ENCODE peak calls at places on chromosomes 3 and 15, in eight cellular contexts. One of them, this sample, is unnamed. For H3K4me1, the result is how much of the 10 kb centered on the place peaks cover.

GRCh38 chr3:135513106-135514063 is 452.1 kb upstream of the PPP2R3A start:
- DNase-seq in adrenal gland: peak
- DNase-seq in CD8-positive, alpha-beta T cell: no peak
- DNase-seq in tibial artery: no peak
- DNase-seq in endodermal cell: peak
- DNase-seq in HCT116: peak
- DNase-seq in kidney: no peak
- DNase-seq in spleen: no peak
- DNase-seq in this sample: no peak

GRCh38 chr3:128201158-128201755 is 48.0 kb downstream of the EEFSEC start:
- DNase-seq in HCT116: no peak
- DNase-seq in endodermal cell: no peak
- DNase-seq in tibial artery: no peak
- DNase-seq in kidney: no peak
- DNase-seq in CD8-positive, alpha-beta T cell: no peak
- DNase-seq in adrenal gland: no peak
- DNase-seq in spleen: no peak
- DNase-seq in this sample: no peak

GRCh38 chr15:89888214-89888804 is 5.5 kb downstream of the AP3S2 start:
- DNase-seq in adrenal gland: peak
- DNase-seq in spleen: no peak
- DNase-seq in tibial artery: no peak
- DNase-seq in CD8-positive, alpha-beta T cell: no peak
- DNase-seq in HCT116: peak
- DNase-seq in kidney: no peak
- DNase-seq in endodermal cell: peak
- DNase-seq in this sample: no peak

GRCh38 chr3:56408761-56409196 is 59.5 kb downstream of the ERC2 start:
- DNase-seq in endodermal cell: peak
- DNase-seq in kidney: peak
- DNase-seq in CD8-positive, alpha-beta T cell: no peak
- DNase-seq in adrenal gland: no peak
- DNase-seq in spleen: no peak
- DNase-seq in tibial artery: no peak
- DNase-seq in HCT116: no peak
- DNase-seq in this sample: no peak

GRCh38 chr3:52983336-52983807 is 62.5 kb downstream of the SFMBT1 start:
- DNase-seq in adrenal gland: no peak
- DNase-seq in spleen: no peak
- DNase-seq in endodermal cell: no peak
- DNase-seq in HCT116: no peak
- DNase-seq in tibial artery: no peak
- DNase-seq in kidney: no peak
- DNase-seq in CD8-positive, alpha-beta T cell: peak
- DNase-seq in this sample: no peak

GRCh38 chr3:53030864-53031445 is 14.9 kb downstream of the SFMBT1 start:
- DNase-seq in HCT116: no peak
- DNase-seq in CD8-positive, alpha-beta T cell: peak
- DNase-seq in spleen: no peak
- DNase-seq in endodermal cell: no peak
- DNase-seq in adrenal gland: no peak
- DNase-seq in tibial artery: no peak
- DNase-seq in kidney: no peak
- DNase-seq in this sample: no peak

GRCh38 chr3:21274000-21274671 is 476.9 kb downstream of the ZNF385D start:
- DNase-seq in endodermal cell: no peak
- DNase-seq in HCT116: no peak
- DNase-seq in adrenal gland: no peak
- DNase-seq in kidney: no peak
- DNase-seq in spleen: no peak
- DNase-seq in tibial artery: no peak
- DNase-seq in CD8-positive, alpha-beta T cell: no peak
- DNase-seq in this sample: no peak

GRCh38 chr15:66253643-66254363 is at the start of gene MEGF11:
- DNase-seq in spleen: no peak
- DNase-seq in tibial artery: no peak
- DNase-seq in CD8-positive, alpha-beta T cell: no peak
- DNase-seq in HCT116: no peak
- DNase-seq in endodermal cell: no peak
- DNase-seq in kidney: no peak
- DNase-seq in adrenal gland: peak
- DNase-seq in this sample: no peak

DNA sequence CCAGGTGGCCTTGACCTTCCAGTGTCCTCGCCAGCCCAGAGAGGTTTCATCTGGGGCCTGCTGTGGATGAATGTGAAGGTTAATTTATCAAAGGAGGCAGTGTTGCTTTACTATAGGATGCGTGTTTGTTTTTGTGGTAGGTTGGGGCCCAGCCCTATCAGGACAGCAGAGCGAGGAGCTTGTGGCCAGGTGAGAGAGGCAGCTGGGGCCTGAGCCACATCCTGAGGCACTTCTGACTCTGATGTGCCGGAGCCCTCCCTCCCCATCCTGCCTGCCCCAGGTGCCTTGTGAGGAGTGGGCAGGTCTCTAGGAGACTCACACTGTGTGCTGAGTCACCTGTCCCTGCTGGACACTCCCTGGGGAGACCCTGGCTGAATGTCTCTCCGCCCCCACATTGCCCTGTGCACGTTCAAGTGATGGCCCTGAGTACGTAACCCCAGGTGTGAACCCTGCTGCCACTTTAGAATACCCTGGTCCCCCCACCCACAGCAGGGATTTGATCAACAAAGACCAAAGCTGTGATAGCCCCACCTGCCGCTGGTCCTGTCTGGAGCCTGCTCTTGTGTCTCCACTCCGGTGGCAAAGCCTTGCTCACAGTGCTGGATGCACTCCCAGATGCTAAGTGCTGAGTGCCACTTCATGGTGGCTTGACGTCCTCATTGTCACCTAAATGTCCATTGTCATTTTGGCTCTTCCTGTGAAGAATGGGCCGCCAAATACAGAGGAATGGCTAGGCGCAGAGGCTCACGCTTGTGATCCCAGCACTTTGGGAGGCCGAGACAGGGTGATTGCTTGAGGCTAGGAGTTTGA is 16.0 kb downstream of the FBLN2 start:
- DNase-seq in HCT116: no peak
- DNase-seq in kidney: no peak
- DNase-seq in tibial artery: no peak
- DNase-seq in CD8-positive, alpha-beta T cell: no peak
- DNase-seq in spleen: peak
- DNase-seq in endodermal cell: peak
- DNase-seq in adrenal gland: no peak
- DNase-seq in this sample: no peak
- H3K27ac ChIP-seq in HCT116: no peak
- H3K27ac ChIP-seq in kidney: no peak
- H3K27ac ChIP-seq in tibial artery: no peak
- H3K27ac ChIP-seq in CD8-positive, alpha-beta T cell: no peak
- H3K27ac ChIP-seq in spleen: no peak
- H3K27ac ChIP-seq in endodermal cell: no peak
- H3K27ac ChIP-seq in adrenal gland: no peak
- H3K27ac ChIP-seq in this sample: no peak

GRCh38 chr3:157499342-157499963 is 3.8 kb downstream of the VEPH1 start:
- DNase-seq in CD8-positive, alpha-beta T cell: no peak
- DNase-seq in HCT116: peak
- DNase-seq in adrenal gland: peak
- DNase-seq in endodermal cell: peak
- DNase-seq in tibial artery: no peak
- DNase-seq in kidney: peak
- DNase-seq in spleen: peak
- DNase-seq in this sample: no peak
- TF ChIP-seq CTCF in CD8-positive, alpha-beta T cell: no peak
- TF ChIP-seq CTCF in HCT116: peak
- TF ChIP-seq CTCF in adrenal gland: no peak
- TF ChIP-seq CTCF in endodermal cell: peak
- TF ChIP-seq CTCF in tibial artery: no peak
- TF ChIP-seq CTCF in kidney: no peak
- TF ChIP-seq CTCF in spleen: no peak
- TF ChIP-seq CTCF in this sample: no peak

DNA sequence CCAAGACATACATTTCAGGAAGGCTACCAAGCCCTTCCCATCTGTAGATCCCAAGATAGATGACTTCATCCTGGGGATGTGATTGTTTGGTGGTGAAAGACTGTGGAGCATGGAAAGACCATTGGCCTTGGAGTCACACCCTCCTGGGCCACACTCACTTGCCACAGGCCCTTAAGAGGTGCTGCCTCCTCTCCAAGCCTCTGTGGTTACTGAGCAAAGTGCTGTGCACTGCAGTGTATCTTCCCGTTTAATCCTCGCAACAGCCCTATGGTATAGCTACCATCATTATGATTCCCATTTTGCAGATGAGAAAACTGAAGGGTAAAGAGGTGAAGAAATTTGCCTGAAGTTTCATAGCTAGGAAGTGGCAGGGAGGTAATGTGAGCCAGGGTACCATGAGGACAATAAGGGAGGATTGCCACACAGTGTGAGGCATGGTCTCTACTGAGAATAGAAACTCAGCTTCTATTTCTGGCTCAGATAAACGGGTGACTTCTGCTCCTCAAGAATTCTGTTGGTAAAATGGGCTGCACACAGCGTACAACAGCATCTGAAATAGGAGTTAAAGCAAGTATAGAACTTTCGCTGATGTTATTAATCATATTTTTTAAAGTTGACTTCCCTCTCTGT is 23.9 kb upstream of the RHO start:
- DNase-seq in tibial artery: no peak
- DNase-seq in kidney: no peak
- DNase-seq in endodermal cell: no peak
- DNase-seq in spleen: no peak
- DNase-seq in CD8-positive, alpha-beta T cell: no peak
- DNase-seq in HCT116: no peak
- DNase-seq in adrenal gland: no peak
- DNase-seq in this sample: no peak
- H3K4me1 ChIP-seq in tibial artery: under half
- H3K4me1 ChIP-seq in kidney: under half
- H3K4me1 ChIP-seq in endodermal cell: under half
- H3K4me1 ChIP-seq in spleen: under half
- H3K4me1 ChIP-seq in CD8-positive, alpha-beta T cell: under half
- H3K4me1 ChIP-seq in HCT116: under half
- H3K4me1 ChIP-seq in adrenal gland: under half
- H3K4me1 ChIP-seq in this sample: under half

GRCh38 chr15:37881237-37882013 is 53.0 kb upstream of the TMCO5A start:
- DNase-seq in kidney: no peak
- DNase-seq in endodermal cell: no peak
- DNase-seq in CD8-positive, alpha-beta T cell: no peak
- DNase-seq in HCT116: no peak
- DNase-seq in tibial artery: no peak
- DNase-seq in adrenal gland: no peak
- DNase-seq in spleen: no peak
- DNase-seq in this sample: no peak
- H3K27ac ChIP-seq in kidney: no peak
- H3K27ac ChIP-seq in endodermal cell: no peak
- H3K27ac ChIP-seq in CD8-positive, alpha-beta T cell: no peak
- H3K27ac ChIP-seq in HCT116: no peak
- H3K27ac ChIP-seq in tibial artery: no peak
- H3K27ac ChIP-seq in adrenal gland: no peak
- H3K27ac ChIP-seq in spleen: no peak
- H3K27ac ChIP-seq in this sample: no peak

GRCh38 chr3:124491875-124492274 is 238.4 kb upstream of the UMPS start:
- DNase-seq in CD8-positive, alpha-beta T cell: no peak
- DNase-seq in kidney: no peak
- DNase-seq in endodermal cell: no peak
- DNase-seq in HCT116: no peak
- DNase-seq in adrenal gland: no peak
- DNase-seq in spleen: no peak
- DNase-seq in tibial artery: no peak
- DNase-seq in this sample: no peak

GRCh38 chr3:124483915-124484470 is 246.3 kb upstream of the UMPS start:
- DNase-seq in endodermal cell: no peak
- DNase-seq in HCT116: no peak
- DNase-seq in tibial artery: no peak
- DNase-seq in kidney: no peak
- DNase-seq in CD8-positive, alpha-beta T cell: no peak
- DNase-seq in adrenal gland: no peak
- DNase-seq in spleen: no peak
- DNase-seq in this sample: no peak

GRCh38 chr3:124489506-124489905 is 240.7 kb upstream of the UMPS start:
- DNase-seq in kidney: no peak
- DNase-seq in endodermal cell: no peak
- DNase-seq in spleen: no peak
- DNase-seq in CD8-positive, alpha-beta T cell: no peak
- DNase-seq in tibial artery: no peak
- DNase-seq in adrenal gland: no peak
- DNase-seq in HCT116: no peak
- DNase-seq in this sample: no peak

GRCh38 chr3:124491098-124491497 is 239.2 kb upstream of the UMPS start:
- DNase-seq in adrenal gland: no peak
- DNase-seq in kidney: no peak
- DNase-seq in CD8-positive, alpha-beta T cell: no peak
- DNase-seq in tibial artery: no peak
- DNase-seq in HCT116: no peak
- DNase-seq in spleen: no peak
- DNase-seq in endodermal cell: no peak
- DNase-seq in this sample: no peak

GRCh38 chr3:124486324-124486723 is 243.9 kb upstream of the UMPS start:
- DNase-seq in adrenal gland: no peak
- DNase-seq in endodermal cell: no peak
- DNase-seq in HCT116: no peak
- DNase-seq in kidney: no peak
- DNase-seq in tibial artery: no peak
- DNase-seq in CD8-positive, alpha-beta T cell: no peak
- DNase-seq in spleen: no peak
- DNase-seq in this sample: no peak
- TF ChIP-seq CTCF in adrenal gland: no peak
- TF ChIP-seq CTCF in endodermal cell: peak
- TF ChIP-seq CTCF in HCT116: no peak
- TF ChIP-seq CTCF in kidney: no peak
- TF ChIP-seq CTCF in tibial artery: no peak
- TF ChIP-seq CTCF in CD8-positive, alpha-beta T cell: no peak
- TF ChIP-seq CTCF in spleen: no peak
- TF ChIP-seq CTCF in this sample: no peak

DNA sequence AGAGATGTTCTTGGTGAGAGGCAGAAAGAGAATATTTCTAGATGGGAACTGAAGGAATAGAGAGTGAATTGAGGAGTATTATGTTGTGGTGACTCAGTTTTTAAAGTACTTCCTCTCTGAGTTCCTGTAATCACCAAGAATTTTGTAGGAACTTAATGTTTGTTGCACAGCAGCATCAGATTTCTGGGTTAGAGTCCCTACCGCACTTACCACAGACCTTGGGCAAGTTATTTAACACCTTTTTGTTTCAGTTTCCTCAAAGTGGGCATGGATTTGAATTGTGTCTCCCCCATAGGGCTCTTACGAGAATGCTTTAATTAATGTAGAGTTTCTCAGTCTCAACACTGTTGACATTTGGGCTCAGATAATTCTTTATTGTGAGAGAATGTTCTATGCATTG is 22.3 kb upstream of the SCAANT1 start:
- DNase-seq in spleen: no peak
- DNase-seq in endodermal cell: no peak
- DNase-seq in HCT116: no peak
- DNase-seq in CD8-positive, alpha-beta T cell: no peak
- DNase-seq in kidney: no peak
- DNase-seq in tibial artery: no peak
- DNase-seq in adrenal gland: no peak
- DNase-seq in this sample: no peak
- H3K4me1 ChIP-seq in spleen: under half
- H3K4me1 ChIP-seq in endodermal cell: under half
- H3K4me1 ChIP-seq in HCT116: under half
- H3K4me1 ChIP-seq in CD8-positive, alpha-beta T cell: under half
- H3K4me1 ChIP-seq in kidney: under half
- H3K4me1 ChIP-seq in tibial artery: under half
- H3K4me1 ChIP-seq in adrenal gland: half or more
- H3K4me1 ChIP-seq in this sample: under half

GRCh38 chr3:86982883-86983282 is 8.1 kb downstream of the VGLL3 start:
- DNase-seq in CD8-positive, alpha-beta T cell: no peak
- DNase-seq in adrenal gland: no peak
- DNase-seq in tibial artery: no peak
- DNase-seq in endodermal cell: no peak
- DNase-seq in HCT116: no peak
- DNase-seq in spleen: no peak
- DNase-seq in kidney: no peak
- DNase-seq in this sample: no peak
- H3K27ac ChIP-seq in CD8-positive, alpha-beta T cell: no peak
- H3K27ac ChIP-seq in adrenal gland: no peak
- H3K27ac ChIP-seq in tibial artery: peak
- H3K27ac ChIP-seq in endodermal cell: no peak
- H3K27ac ChIP-seq in HCT116: no peak
- H3K27ac ChIP-seq in spleen: no peak
- H3K27ac ChIP-seq in kidney: no peak
- H3K27ac ChIP-seq in this sample: peak

This sample was measured in ascending aorta.